ENCODE peak calls at places on chromosomes 2 and 18, in five cellular contexts. U is CD4-positive, CD25-positive, alpha-beta regulatory T cell; A is lung; K is thyroid gland; W is upper lobe of right lung. E is an unnamed sample.

GRCh38 chr2:53609561-53609960 is 158.0 kb upstream of the CHAC2 start:
- DNase-seq in U (no peak), A (no peak), K (no peak), W (no peak), E (no peak)

GRCh38 chr18:61286867-61287266 is 46.4 kb upstream of the CDH20 start:
- DNase-seq in U (no peak), A (no peak), K (no peak), W (no peak), E (no peak)

GRCh38 chr2:32289165-32290054 is 11.7 kb downstream of the YIPF4 start:
- DNase-seq in U (no peak), A (no peak), K (no peak), W (no peak), E (no peak)

GRCh38 chr2:12856934-12857660 is 140.4 kb downstream of the TRIB2 start:
- DNase-seq in U (no peak), A (no peak), K (no peak), W (no peak), E (no peak)

GRCh38 chr18:22106536-22107292 is 62.7 kb upstream of the GATA6 start:
- DNase-seq in U (no peak), A (no peak), K (no peak), W (no peak), E (peak; percentile 61)

GRCh38 chr2:49162151-49162550 is 7.8 kb upstream of the FSHR start:
- DNase-seq in U (no peak), A (no peak), K (no peak), W (no peak), E (no peak)

GRCh38 chr2:11508279-11508678 is 25.6 kb upstream of the GREB1 start:
- DNase-seq in U (no peak), A (no peak), K (no peak), W (no peak), E (no peak)

GRCh38 chr2:33893801-33894200 is 294.7 kb upstream of the FAM98A start:
- DNase-seq in U (no peak), A (no peak), K (no peak), W (no peak), E (no peak)

GRCh38 chr2:224145751-224146355 is 106.8 kb upstream of the SERPINE2 start:
- DNase-seq in U (no peak), A (no peak), K (no peak), W (no peak), E (no peak)

GRCh38 chr2:89780318-89780717 is 1088.8 kb downstream of the RPIA start:
- DNase-seq in U (no peak), A (no peak), K (no peak), W (no peak), E (no peak)
- H3K9me3 ChIP-seq in U (peaks cover 45% of the 10 kb centered on the region), A (peaks cover 2% of the 10 kb centered on the region), K (peaks cover 8% of the 10 kb centered on the region), W (peaks cover 75% of the 10 kb centered on the region), E (peaks cover 100% of the 10 kb centered on the region)

GRCh38 chr2:128263902-128264331 is 54.8 kb downstream of the HS6ST1 start:
- DNase-seq in U (no peak), A (no peak), K (no peak), W (peak; percentile 41), E (peak; percentile 50)
- H3K9me3 ChIP-seq in U (no peaks in the 10 kb centered on the region), A (no peaks in the 10 kb centered on the region), K (no peaks in the 10 kb centered on the region), W (no peaks in the 10 kb centered on the region), E (no peaks in the 10 kb centered on the region)

GRCh38 chr18:8910186-8910585 is 192.3 kb upstream of the NDUFV2 start:
- DNase-seq in U (no peak), A (no peak), K (no peak), W (no peak), E (no peak)
- H3K9me3 ChIP-seq in U (no peaks in the 10 kb centered on the region), A (no peaks in the 10 kb centered on the region), K (no peaks in the 10 kb centered on the region), W (no peaks in the 10 kb centered on the region), E (peaks cover 63% of the 10 kb centered on the region)

GRCh38 chr2:168490916-168491605 is 35.0 kb downstream of the CERS6 start:
- DNase-seq in U (no peak), A (no peak), K (no peak), W (no peak), E (no peak)
- H3K9me3 ChIP-seq in U (no peaks in the 10 kb centered on the region), A (no peaks in the 10 kb centered on the region), K (no peaks in the 10 kb centered on the region), W (no peaks in the 10 kb centered on the region), E (peaks cover 4% of the 10 kb centered on the region)

DNA sequence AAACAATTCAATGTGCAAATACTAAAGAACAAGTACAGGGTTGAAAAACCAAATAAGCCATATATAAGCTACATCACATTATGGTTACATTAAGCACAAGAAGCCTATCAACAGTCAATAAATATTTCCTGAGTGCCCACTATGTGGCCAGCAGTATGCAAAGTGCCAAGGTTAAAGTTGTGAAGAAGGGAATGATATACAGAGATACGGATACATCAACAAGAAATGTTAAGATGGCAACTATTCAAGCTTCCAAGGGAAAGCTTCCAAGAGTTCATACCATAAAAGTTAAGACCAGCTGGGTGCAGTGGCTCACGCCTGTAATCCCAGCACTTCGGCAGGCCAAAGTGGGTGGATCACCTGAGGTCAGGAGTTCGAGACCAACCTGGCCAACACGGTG is 14.0 kb downstream of the DYM start:
- DNase-seq in U (no peak), A (no peak), K (no peak), W (no peak), E (no peak)
- H3K9me3 ChIP-seq in U (peaks cover 12% of the 10 kb centered on the region), A (peaks cover 6% of the 10 kb centered on the region), K (no peaks in the 10 kb centered on the region), W (peaks cover 28% of the 10 kb centered on the region), E (peaks cover 39% of the 10 kb centered on the region)

GRCh38 chr2:120828832-120829632 is 93.4 kb downstream of the GLI2 start:
- DNase-seq in U (no peak), A (no peak), K (no peak), W (peak; percentile 21), E (no peak)

GRCh38 chr2:120826260-120826648 is 90.6 kb downstream of the GLI2 start:
- DNase-seq in U (no peak), A (no peak), K (no peak), W (no peak), E (no peak)

GRCh38 chr2:120826716-120827410 is 91.2 kb downstream of the GLI2 start:
- DNase-seq in U (no peak), A (no peak), K (no peak), W (peak; percentile 38), E (no peak)

GRCh38 chr2:120829633-120830025 is 94.0 kb downstream of the GLI2 start:
- DNase-seq in U (no peak), A (no peak), K (no peak), W (peak; percentile 44), E (no peak)

GRCh38 chr2:120828066-120828465 is 92.4 kb downstream of the GLI2 start:
- DNase-seq in U (no peak), A (no peak), K (no peak), W (peak; percentile 36), E (no peak)
- H3K9me3 ChIP-seq in U (no peaks in the 10 kb centered on the region), A (no peaks in the 10 kb centered on the region), K (no peaks in the 10 kb centered on the region), W (no peaks in the 10 kb centered on the region), E (no peaks in the 10 kb centered on the region)

GRCh38 chr2:529425-529824 is 147.8 kb downstream of the TMEM18 start:
- DNase-seq in U (no peak), A (no peak), K (no peak), W (no peak), E (no peak)
- H3K9me3 ChIP-seq in U (no peaks in the 10 kb centered on the region), A (peaks cover 17% of the 10 kb centered on the region), K (no peaks in the 10 kb centered on the region), W (no peaks in the 10 kb centered on the region), E (no peaks in the 10 kb centered on the region)

DNA sequence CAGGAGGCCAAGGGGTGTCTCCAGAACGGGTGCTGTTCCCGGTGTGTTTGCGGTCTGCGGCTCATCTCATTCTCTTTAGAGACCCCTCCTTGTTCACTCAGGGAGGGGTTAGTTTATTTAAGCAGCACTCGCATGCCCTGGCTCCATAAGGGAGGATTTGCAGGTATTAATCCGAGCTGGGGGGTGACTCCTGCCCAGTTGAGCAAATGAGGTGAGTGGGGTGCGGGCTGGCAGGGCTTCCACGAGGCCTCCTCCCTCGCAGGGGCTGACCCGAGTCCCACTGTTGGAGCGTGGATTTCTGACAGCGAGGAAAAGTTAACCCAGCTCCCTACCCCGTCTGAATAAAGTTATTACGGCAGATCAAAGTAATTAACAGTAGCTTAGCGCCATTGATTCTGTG is 371.8 kb upstream of the SALL3 start:
- DNase-seq in U (no peak), A (no peak), K (no peak), W (no peak), E (peak; percentile 35)
- H3K9me3 ChIP-seq in U (no peaks in the 10 kb centered on the region), A (no peaks in the 10 kb centered on the region), K (no peaks in the 10 kb centered on the region), W (no peaks in the 10 kb centered on the region), E (no peaks in the 10 kb centered on the region)